ENCODE peak calls at places on chromosomes 16 and 17, in six cellular contexts. I is NB4; Y is tibial artery; Q is stimulated activated CD8-positive, alpha-beta memory T cell treated with anti-CD3 and anti-CD28 coated beads, Interleukin-15, amount 100 ng/mL, for 24 hours; D is mammary epithelial cell; J is choroid plexus epithelial cell. P is an unnamed sample.

GRCh38 chr17:4908711-4909496 is 6.0 kb upstream of the CHRNE start:
- DNase-seq in Y (peak), D (peak), J (peak), I (peak), Q (no peak), P (peak)

GRCh38 chr17:14856156-14856555 is 409.0 kb downstream of the PMP22 start:
- DNase-seq in Q (no peak), D (no peak), I (no peak), Y (no peak), J (no peak), P (no peak)

GRCh38 chr17:32349503-32349853 is 479 bp upstream of the ZNF207 start:
- DNase-seq in D (no peak), Q (no peak), Y (no peak), I (peak), J (peak), P (no peak)

GRCh38 chr17:66165537-66166123 is 26.3 kb downstream of the CEP112 start:
- DNase-seq in D (peak), I (peak), Y (no peak), J (peak), Q (no peak), P (peak)

GRCh38 chr17:77036841-77037381 is 103.9 kb upstream of the SEC14L1 start:
- DNase-seq in I (peak), Q (no peak), J (no peak), D (peak), Y (no peak), P (peak)

GRCh38 chr17:57988301-57989010 is 402 bp upstream of the VEZF1 start:
- DNase-seq in Y (peak), D (peak), Q (peak), J (peak), I (peak), P (no peak)

GRCh38 chr17:80213651-80213975 is 6.5 kb downstream of the SGSH start:
- DNase-seq in D (no peak), Y (no peak), I (no peak), J (no peak), Q (no peak), P (no peak)

GRCh38 chr17:4545217-4545951 is 9.8 kb downstream of the MYBBP1A start:
- DNase-seq in Y (no peak), Q (no peak), I (no peak), J (no peak), D (no peak), P (no peak)

GRCh38 chr17:63911657-63912100 is 621 bp upstream of the CSHL1 start:
- DNase-seq in Y (no peak), J (peak), I (peak), D (no peak), Q (peak), P (no peak)

GRCh38 chr17:35713069-35713728 is 18.2 kb upstream of the RASL10B start:
- DNase-seq in Y (peak), D (no peak), I (no peak), J (peak), Q (no peak), P (no peak)

GRCh38 chr16:4114257-4115208 is 1.7 kb downstream of the ADCY9 start:
- DNase-seq in Y (no peak), I (no peak), Q (no peak), J (no peak), D (no peak), P (no peak)

GRCh38 chr17:72725432-72726068 is 366.9 kb downstream of the SLC39A11 start:
- DNase-seq in I (peak), D (peak), Q (no peak), Y (no peak), J (peak), P (peak)

GRCh38 chr16:53053967-53054669 is 673 bp upstream of the CHD9 start:
- DNase-seq in D (no peak), I (peak), Q (no peak), J (peak), Y (peak), P (no peak)

GRCh38 chr17:42901535-42902229 is 1.1 kb downstream of the G6PC1 start:
- DNase-seq in J (peak), Q (no peak), I (no peak), Y (no peak), D (no peak), P (no peak)

GRCh38 chr17:27207073-27207511 is 86.8 kb upstream of the WSB1 start:
- DNase-seq in Y (no peak), Q (no peak), J (peak), I (peak), D (peak), P (peak)

GRCh38 chr16:31071861-31072260 is 2.2 kb downstream of the ZNF668 start:
- DNase-seq in Q (no peak), Y (no peak), I (no peak), D (peak), J (peak), P (no peak)

GRCh38 chr16:24737391-24737871 is 8.0 kb downstream of the TNRC6A start:
- DNase-seq in Q (no peak), J (peak), D (no peak), Y (no peak), I (no peak), P (no peak)

GRCh38 chr16:82010649-82011048 is 621 bp downstream of the SDR42E1 start:
- DNase-seq in D (peak), Y (no peak), Q (no peak), I (no peak), J (no peak), P (no peak)

GRCh38 chr16:20377181-20377580 is 24.7 kb upstream of the UMOD start:
- DNase-seq in I (no peak), Y (no peak), D (no peak), J (no peak), Q (no peak), P (no peak)

P was measured in foreskin keratinocyte.